ENCODE peak calls at places on chromosome 4, in nine cellular contexts. U, D, H, E, C, P, Y, B and N are unnamed samples.

GRCh38 chr4:65737672-65738071 is 67.4 kb upstream of the EPHA5 start:
- DNase-seq in C (no peak), H (no peak), Y (peak; percentile 1), U (no peak), D (no peak), B (no peak), E (no peak), P (no peak), N (no peak)

GRCh38 chr4:100721077-100721476 is 203.3 kb upstream of the EMCN start:
- DNase-seq in C (no peak), E (no peak), H (no peak), B (no peak), Y (no peak), U (no peak), P (no peak), D (no peak), N (no peak)

GRCh38 chr4:164648849-164649212 is 105.1 kb upstream of the SMIM31 start:
- DNase-seq in U (no peak), H (no peak), B (no peak), E (no peak), C (no peak), P (no peak), Y (no peak), D (no peak), N (no peak)

GRCh38 chr4:33316033-33316432 is 2595.9 kb downstream of the PCDH7 start:
- DNase-seq in Y (peak; percentile 0), H (no peak), U (no peak), P (no peak), C (no peak), E (no peak), B (no peak), D (no peak), N (no peak)

GRCh38 chr4:4960574-4960973 is 58.7 kb downstream of the CYTL1 start:
- DNase-seq in U (no peak), E (no peak), D (no peak), C (no peak), B (no peak), H (no peak), Y (no peak), P (no peak), N (no peak)

GRCh38 chr4:81631958-81632439 is 160.3 kb upstream of the RASGEF1B start:
- DNase-seq in B (no peak), D (no peak), C (no peak), H (no peak), P (no peak), Y (peak; percentile 81), U (no peak), E (peak; percentile 49), N (no peak)

GRCh38 chr4:15906024-15906443 is 32.5 kb downstream of the FGFBP1 start:
- DNase-seq in H (peak; percentile 74), C (peak; percentile 89), U (no peak), E (peak; percentile 84), P (no peak), B (no peak), Y (no peak), D (peak; percentile 92), N (no peak)

GRCh38 chr4:176879370-176880116 is 86.8 kb upstream of the VEGFC start:
- DNase-seq in U (no peak), H (no peak), D (no peak), P (no peak), E (no peak), B (no peak), C (no peak), Y (peak; percentile 55), N (no peak)

GRCh38 chr4:153432971-153433752 is 33.0 kb upstream of the TMEM131L start:
- DNase-seq in H (no peak), D (peak; percentile 83), B (peak; percentile 40), C (peak; percentile 69), P (peak; percentile 19), Y (peak; percentile 95), E (peak; percentile 62), U (peak; percentile 13), N (peak; percentile 57)

GRCh38 chr4:70705856-70706461 is 15.8 kb upstream of the RUFY3 start:
- DNase-seq in C (no peak), D (no peak), Y (no peak), U (no peak), P (no peak), H (no peak), B (no peak), E (no peak), N (no peak)

GRCh38 chr4:139438141-139438540 is 15.8 kb upstream of the RAB33B start:
- DNase-seq in B (no peak), P (no peak), Y (no peak), E (no peak), C (no peak), H (no peak), U (no peak), D (no peak), N (no peak)

GRCh38 chr4:4423706-4424498 is 37.0 kb downstream of the NSG1 start:
- DNase-seq in Y (no peak), B (no peak), U (no peak), C (no peak), H (no peak), E (no peak), D (no peak), P (no peak), N (peak; percentile 10)

GRCh38 chr4:105451346-105451745 is 22.5 kb downstream of the PPA2 start:
- DNase-seq in H (no peak), E (no peak), U (no peak), C (no peak), D (no peak), Y (no peak), B (no peak), P (no peak), N (no peak)

GRCh38 chr4:80611366-80611765 is 275.8 kb downstream of the CFAP299 start:
- DNase-seq in Y (no peak), H (no peak), C (no peak), E (no peak), D (no peak), B (no peak), U (no peak), P (no peak), N (no peak)

GRCh38 chr4:75180217-75180616 is 247.3 kb downstream of the PARM1 start:
- DNase-seq in C (no peak), E (no peak), Y (no peak), H (no peak), P (no peak), B (no peak), U (no peak), D (no peak), N (no peak)

GRCh38 chr4:176789955-176790354 is 2.8 kb downstream of the VEGFC start:
- DNase-seq in H (no peak), P (no peak), D (no peak), U (no peak), C (no peak), Y (peak; percentile 68), B (no peak), E (no peak), N (no peak)

GRCh38 chr4:3313139-3313538 is 20.3 kb downstream of the RGS12 start:
- DNase-seq in Y (no peak), E (peak; percentile 9), D (peak; percentile 32), B (no peak), P (no peak), C (no peak), H (no peak), U (no peak), N (no peak)

GRCh38 chr4:548976-549375 is 27.1 kb downstream of the TMEM271 start:
- DNase-seq in B (no peak), Y (no peak), P (no peak), D (no peak), E (no peak), H (no peak), C (no peak), U (no peak), N (no peak)

GRCh38 chr4:165965503-165965902 is 92.5 kb downstream of the TLL1 start:
- DNase-seq in B (no peak), C (no peak), U (no peak), P (no peak), H (no peak), Y (no peak), E (no peak), D (no peak), N (no peak)

GRCh38 chr4:185219551-185220344 is 10.3 kb downstream of the SNX25 start:
- DNase-seq in Y (peak; percentile 83), C (no peak), H (no peak), U (no peak), D (no peak), E (no peak), P (no peak), B (no peak), N (peak; percentile 69)

GRCh38 chr4:53693408-53693807 is 102.1 kb upstream of the LNX1 start:
- DNase-seq in H (no peak), U (no peak), P (no peak), D (no peak), E (no peak), B (no peak), C (no peak), Y (no peak), N (no peak)
- TF ChIP-seq CTCF in H (no peak), U (no peak), P (no peak), D (no peak), E (no peak), B (no peak), C (no peak), Y (no peak), N (no peak)

GRCh38 chr4:173520921-173521473 is 9.0 kb downstream of the HAND2 start:
- DNase-seq in U (no peak), H (no peak), E (no peak), P (no peak), B (no peak), Y (no peak), D (no peak), C (no peak), N (no peak)
- H3K4me1 ChIP-seq in U (peaks cover 58% of the 10 kb centered on the region), H (peaks cover 56% of the 10 kb centered on the region), E (peaks cover 39% of the 10 kb centered on the region), P (peaks cover 3% of the 10 kb centered on the region), B (peaks cover 11% of the 10 kb centered on the region), Y (peaks cover 39% of the 10 kb centered on the region), D (peaks cover 4% of the 10 kb centered on the region), C (no peaks in the 10 kb centered on the region), N (no peaks in the 10 kb centered on the region)

GRCh38 chr4:147530723-147531122 is 49.8 kb downstream of the EDNRA start:
- DNase-seq in E (no peak), B (no peak), P (no peak), C (no peak), H (no peak), U (no peak), D (no peak), Y (no peak), N (no peak)
- H3K27ac ChIP-seq in E (no peak overlapping the region), B (no peak overlapping the region), P (no peak overlapping the region), C (no peak overlapping the region), H (no peak overlapping the region), U (no peak overlapping the region), D (no peak overlapping the region), Y (no peak overlapping the region), N (no peak overlapping the region)

GRCh38 chr4:77740480-77740879 is 78.7 kb downstream of the CNOT6L start:
- DNase-seq in C (no peak), B (no peak), H (no peak), E (no peak), D (no peak), U (no peak), Y (no peak), P (no peak), N (no peak)

DNA sequence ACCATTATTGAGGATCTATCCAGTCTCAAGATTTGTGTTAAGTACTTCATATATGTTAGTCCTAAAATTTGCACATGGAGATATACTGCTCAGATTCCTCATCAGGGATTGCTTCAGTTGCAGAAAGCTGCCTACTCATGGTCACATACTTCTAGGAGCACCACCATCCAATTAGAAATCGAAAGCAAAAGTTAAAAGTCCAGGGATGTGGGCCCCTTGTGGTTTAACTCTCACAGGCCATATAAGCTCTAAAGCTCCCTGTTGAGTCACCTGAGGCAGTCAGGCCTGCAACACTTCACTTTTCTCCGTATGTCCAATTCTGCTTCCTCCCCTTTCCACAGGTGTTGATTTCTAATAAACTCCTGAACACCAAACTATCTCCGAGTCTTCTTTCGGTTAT is 84.2 kb downstream of the CNOT6L start:
- DNase-seq in D (no peak), P (no peak), H (no peak), C (no peak), E (no peak), B (no peak), Y (peak; percentile 64), U (no peak), N (no peak)
- TF ChIP-seq CTCF in D (no peak), P (no peak), H (no peak), C (no peak), E (no peak), B (no peak), Y (no peak), U (no peak), N (no peak)